ENCODE peak calls at places on chromosomes 5 and 9, in five cellular contexts. One of them, this sample, is unnamed.

GRCh38 chr9:137721479-137721878 is 102.7 kb downstream of the EHMT1 start:
- DNase-seq in anterior cingulate cortex: no peak
- DNase-seq in iris pigment epithelial cell: no peak
- DNase-seq in stimulated activated CD4-positive, alpha-beta T cell treated with anti-CD3 and anti-CD28 coated beads, Interleukin-4, amount 100 ng/mL, for 48 hours: peak
- DNase-seq in T-helper 2 cell: no peak
- DNase-seq in this sample: no peak

GRCh38 chr5:180596668-180597231 is 5.5 kb upstream of the SCGB3A1 start:
- DNase-seq in T-helper 2 cell: no peak
- DNase-seq in iris pigment epithelial cell: no peak
- DNase-seq in stimulated activated CD4-positive, alpha-beta T cell treated with anti-CD3 and anti-CD28 coated beads, Interleukin-4, amount 100 ng/mL, for 48 hours: no peak
- DNase-seq in anterior cingulate cortex: no peak
- DNase-seq in this sample: no peak

GRCh38 chr5:57366744-57367143 is 115.9 kb downstream of the ACTBL2 start:
- DNase-seq in anterior cingulate cortex: no peak
- DNase-seq in stimulated activated CD4-positive, alpha-beta T cell treated with anti-CD3 and anti-CD28 coated beads, Interleukin-4, amount 100 ng/mL, for 48 hours: no peak
- DNase-seq in T-helper 2 cell: no peak
- DNase-seq in iris pigment epithelial cell: peak
- DNase-seq in this sample: no peak

GRCh38 chr5:73037545-73037944 is 81.7 kb downstream of the FCHO2 start:
- DNase-seq in iris pigment epithelial cell: no peak
- DNase-seq in anterior cingulate cortex: no peak
- DNase-seq in stimulated activated CD4-positive, alpha-beta T cell treated with anti-CD3 and anti-CD28 coated beads, Interleukin-4, amount 100 ng/mL, for 48 hours: no peak
- DNase-seq in T-helper 2 cell: no peak
- DNase-seq in this sample: no peak

GRCh38 chr5:73834693-73835092 is 208.7 kb downstream of the ARHGEF28 start:
- DNase-seq in T-helper 2 cell: no peak
- DNase-seq in anterior cingulate cortex: no peak
- DNase-seq in iris pigment epithelial cell: peak
- DNase-seq in stimulated activated CD4-positive, alpha-beta T cell treated with anti-CD3 and anti-CD28 coated beads, Interleukin-4, amount 100 ng/mL, for 48 hours: no peak
- DNase-seq in this sample: no peak

GRCh38 chr5:111781200-111781599 is 24.2 kb upstream of the NREP start:
- DNase-seq in anterior cingulate cortex: peak
- DNase-seq in iris pigment epithelial cell: peak
- DNase-seq in stimulated activated CD4-positive, alpha-beta T cell treated with anti-CD3 and anti-CD28 coated beads, Interleukin-4, amount 100 ng/mL, for 48 hours: no peak
- DNase-seq in T-helper 2 cell: no peak
- DNase-seq in this sample: no peak

GRCh38 chr9:127686461-127687393 is 20.1 kb upstream of the CFAP157 start:
- DNase-seq in anterior cingulate cortex: no peak
- DNase-seq in stimulated activated CD4-positive, alpha-beta T cell treated with anti-CD3 and anti-CD28 coated beads, Interleukin-4, amount 100 ng/mL, for 48 hours: no peak
- DNase-seq in iris pigment epithelial cell: no peak
- DNase-seq in T-helper 2 cell: no peak
- DNase-seq in this sample: no peak

GRCh38 chr5:64158827-64159226 is 6.8 kb upstream of the RNF180 start:
- DNase-seq in stimulated activated CD4-positive, alpha-beta T cell treated with anti-CD3 and anti-CD28 coated beads, Interleukin-4, amount 100 ng/mL, for 48 hours: no peak
- DNase-seq in anterior cingulate cortex: no peak
- DNase-seq in T-helper 2 cell: no peak
- DNase-seq in iris pigment epithelial cell: no peak
- DNase-seq in this sample: no peak

GRCh38 chr9:99021512-99021911 is 77.8 kb downstream of the COL15A1 start:
- DNase-seq in T-helper 2 cell: no peak
- DNase-seq in iris pigment epithelial cell: no peak
- DNase-seq in anterior cingulate cortex: no peak
- DNase-seq in stimulated activated CD4-positive, alpha-beta T cell treated with anti-CD3 and anti-CD28 coated beads, Interleukin-4, amount 100 ng/mL, for 48 hours: no peak
- DNase-seq in this sample: no peak

GRCh38 chr5:98605010-98605425 is 168.4 kb upstream of the RGMB start:
- DNase-seq in anterior cingulate cortex: no peak
- DNase-seq in stimulated activated CD4-positive, alpha-beta T cell treated with anti-CD3 and anti-CD28 coated beads, Interleukin-4, amount 100 ng/mL, for 48 hours: no peak
- DNase-seq in iris pigment epithelial cell: peak
- DNase-seq in T-helper 2 cell: no peak
- DNase-seq in this sample: no peak

GRCh38 chr9:89721971-89722530 is 117.2 kb downstream of the GADD45G start:
- DNase-seq in stimulated activated CD4-positive, alpha-beta T cell treated with anti-CD3 and anti-CD28 coated beads, Interleukin-4, amount 100 ng/mL, for 48 hours: no peak
- DNase-seq in iris pigment epithelial cell: no peak
- DNase-seq in T-helper 2 cell: no peak
- DNase-seq in anterior cingulate cortex: no peak
- DNase-seq in this sample: no peak

GRCh38 chr5:177478711-177479646 is 5.5 kb upstream of the DBN1 start:
- DNase-seq in iris pigment epithelial cell: no peak
- DNase-seq in T-helper 2 cell: no peak
- DNase-seq in stimulated activated CD4-positive, alpha-beta T cell treated with anti-CD3 and anti-CD28 coated beads, Interleukin-4, amount 100 ng/mL, for 48 hours: no peak
- DNase-seq in anterior cingulate cortex: no peak
- DNase-seq in this sample: no peak

This sample was measured in neuronal stem cell.